ENCODE peak calls at places on chromosomes 4 and X, in four cellular contexts. W is right lobe of liver, N is breast epithelium, D is A549. Q is an unnamed sample.

GRCh38 chr4:88818650-88819470 is 121.2 kb upstream of the NAP1L5 start:
- DNase-seq in N (no peak), D (peak; percentile 10), W (peak; percentile 30), Q (peak; percentile 65)

GRCh38 chr4:168942985-168943384 is 67.1 kb downstream of the CBR4 start:
- DNase-seq in N (no peak), D (no peak), W (no peak), Q (no peak)

GRCh38 chr4:164188236-164188635 is 565.7 kb upstream of the SMIM31 start:
- DNase-seq in N (no peak), W (no peak), D (no peak), Q (no peak)

GRCh38 chrX:78321809-78322208 is 5.6 kb downstream of the CYSLTR1 start:
- DNase-seq in D (no peak), W (no peak), N (no peak), Q (peak; percentile 72)

GRCh38 chr4:98092833-98093439 is 50.3 kb downstream of the STPG2 start:
- DNase-seq in W (no peak), N (no peak), D (no peak), Q (no peak)

GRCh38 chr4:88106205-88106604 is 52.2 kb downstream of the ABCG2 start:
- DNase-seq in W (no peak), N (no peak), D (no peak), Q (no peak)

GRCh38 chr4:102730968-102731533 is 29.7 kb downstream of the MANBA start:
- DNase-seq in W (no peak), N (no peak), D (no peak), Q (no peak)

GRCh38 chr4:147772459-147772969 is 40.6 kb downstream of the ARHGAP10 start:
- DNase-seq in D (no peak), W (no peak), N (no peak), Q (no peak)

GRCh38 chrX:24395775-24396174 is 35.3 kb downstream of the SUPT20HL1 start:
- DNase-seq in D (peak; percentile 57), W (no peak), N (peak; percentile 33), Q (peak; percentile 20)

GRCh38 chrX:24168807-24169206 is 19.3 kb downstream of the ZFX start:
- DNase-seq in N (no peak), W (no peak), D (no peak), Q (no peak)

GRCh38 chr4:77226939-77227705 is 70.1 kb downstream of the CCNG2 start:
- DNase-seq in D (no peak), W (no peak), N (no peak), Q (no peak)

GRCh38 chr4:110510955-110511544 is 35.1 kb downstream of the ENPEP start:
- DNase-seq in D (peak; percentile 11), W (no peak), N (no peak), Q (peak; percentile 53)

GRCh38 chr4:151690164-151690856 is 70.5 kb downstream of the GATB start:
- DNase-seq in D (no peak), N (no peak), W (no peak), Q (no peak)

GRCh38 chrX:68579810-68580209 is 67.7 kb upstream of the STARD8 start:
- DNase-seq in D (no peak), N (no peak), W (no peak), Q (no peak)

GRCh38 chrX:11537141-11537540 is 128.6 kb downstream of the ARHGAP6 start:
- DNase-seq in D (no peak), W (no peak), N (no peak), Q (no peak)

GRCh38 chrX:28273751-28274150 is 292.5 kb upstream of the DCAF8L1 start:
- DNase-seq in W (no peak), N (no peak), D (no peak), Q (no peak)

GRCh38 chrX:22691966-22692565 is 307.7 kb upstream of the DDX53 start:
- DNase-seq in W (no peak), N (no peak), D (no peak), Q (no peak)

GRCh38 chrX:106898462-106898861 is 4.7 kb downstream of the RIPPLY1 start:
- DNase-seq in D (peak; percentile 42), N (no peak), W (no peak), Q (peak; percentile 42)

GRCh38 chr4:174260099-174260498 is 23.4 kb downstream of the FBXO8 start:
- DNase-seq in D (peak; percentile 8), W (no peak), N (no peak), Q (no peak)

GRCh38 chr4:99885063-99885664 is 9.1 kb downstream of the LAMTOR3 start:
- DNase-seq in W (no peak), D (peak; percentile 3), N (no peak), Q (peak; percentile 59)

GRCh38 chrX:55056820-55057690 is 17.8 kb upstream of the PAGE2B start:
- DNase-seq in N (no peak), W (no peak), D (no peak), Q (peak; percentile 67)

GRCh38 chr4:124483043-124483906 is 229.3 kb downstream of the ANKRD50 start:
- DNase-seq in W (no peak), D (no peak), N (no peak), Q (no peak)

GRCh38 chr4:8015512-8015911 is 75.9 kb upstream of the AFAP1 start:
- DNase-seq in W (no peak), D (peak; percentile 46), N (no peak), Q (no peak)

GRCh38 chrX:25012433-25012735 is 3.4 kb downstream of the ARX start:
- DNase-seq in W (no peak), D (no peak), N (no peak), Q (no peak)

GRCh38 chrX:69387559-69388487 is 116.3 kb upstream of the NALF2 start:
- DNase-seq in N (no peak), W (peak; percentile 62), D (peak; percentile 43), Q (peak; percentile 6)

GRCh38 chr4:114807759-114808404 is 209.3 kb downstream of the UGT8 start:
- DNase-seq in W (no peak), N (no peak), D (peak; percentile 4), Q (peak; percentile 3)

GRCh38 chrX:34884693-34885277 is 57.8 kb upstream of the FAM47B start:
- DNase-seq in D (peak; percentile 33), N (no peak), W (no peak), Q (no peak)

GRCh38 chr4:86014599-86014998 is 345.3 kb downstream of the MAPK10 start:
- DNase-seq in W (no peak), D (no peak), N (no peak), Q (no peak)

GRCh38 chr4:158015241-158015640 is 157.6 kb downstream of the GASK1B start:
- DNase-seq in N (no peak), W (no peak), D (no peak), Q (no peak)

GRCh38 chr4:84583871-84584373 is 995 bp downstream of the CDS1 start:
- DNase-seq in D (peak; percentile 18), N (no peak), W (no peak), Q (no peak)

GRCh38 chr4:13988347-13989265 is 361.1 kb upstream of the BOD1L1 start:
- DNase-seq in W (no peak), D (peak; percentile 35), N (peak; percentile 18), Q (no peak)

GRCh38 chr4:48403358-48403757 is 62.0 kb downstream of the SLAIN2 start:
- DNase-seq in D (no peak), W (no peak), N (no peak), Q (no peak)

GRCh38 chrX:68808686-68809357 is 20.0 kb upstream of the EFNB1 start:
- DNase-seq in D (no peak), W (no peak), N (no peak), Q (no peak)

GRCh38 chr4:88255111-88255510 is 29.2 kb downstream of the PPM1K start:
- DNase-seq in W (no peak), N (no peak), D (no peak), Q (no peak)

GRCh38 chr4:159698336-159698735 is 595.5 kb downstream of the RAPGEF2 start:
- DNase-seq in W (no peak), D (no peak), N (no peak), Q (no peak)

GRCh38 chrX:17414839-17415238 is 39.8 kb downstream of the NHS start:
- DNase-seq in D (no peak), N (no peak), W (peak; percentile 19), Q (no peak)
- H3K4me1 ChIP-seq in D (peaks cover 68% of the 10 kb centered on the region), N (no peaks in the 10 kb centered on the region), W (no peaks in the 10 kb centered on the region), Q (no peaks in the 10 kb centered on the region)

GRCh38 chr4:87030124-87030523 is 95.3 kb downstream of the AFF1 start:
- DNase-seq in N (no peak), D (no peak), W (no peak), Q (no peak)
- H3K4me1 ChIP-seq in N (no peaks in the 10 kb centered on the region), D (peaks cover 70% of the 10 kb centered on the region), W (peaks cover 47% of the 10 kb centered on the region), Q (peaks cover 4% of the 10 kb centered on the region)

GRCh38 chrX:66014084-66014483 is 25.8 kb downstream of the VSIG4 start:
- DNase-seq in D (no peak), N (no peak), W (no peak), Q (no peak)

GRCh38 chrX:66015152-66015827 is 24.6 kb downstream of the VSIG4 start:
- DNase-seq in D (no peak), W (peak; percentile 32), N (no peak), Q (no peak)

GRCh38 chrX:66013195-66013816 is 26.6 kb downstream of the VSIG4 start:
- DNase-seq in W (no peak), N (no peak), D (no peak), Q (no peak)

GRCh38 chrX:66015906-66016689 is 23.8 kb downstream of the VSIG4 start:
- DNase-seq in D (no peak), N (no peak), W (no peak), Q (no peak)

DNA sequence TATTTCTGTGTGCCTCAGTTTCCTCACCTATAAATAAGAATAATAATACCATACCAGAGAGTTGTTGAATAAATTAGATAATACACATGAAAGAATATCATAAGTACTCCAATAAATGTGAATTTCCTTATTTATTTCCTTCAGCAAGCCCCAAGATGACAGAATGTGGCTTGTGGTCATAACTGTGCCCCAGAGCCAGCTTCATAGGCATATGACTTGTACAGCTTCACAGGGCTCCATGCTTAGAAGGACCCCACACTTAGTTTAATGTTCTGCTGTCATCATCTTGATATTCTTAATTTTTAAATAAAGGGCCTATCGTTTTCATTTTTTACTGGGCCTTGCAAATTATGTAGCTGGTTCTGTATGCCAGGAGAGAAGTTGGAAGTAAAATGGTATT is 25.3 kb downstream of the VSIG4 start:
- DNase-seq in W (no peak), N (no peak), D (no peak), Q (no peak)
- H3K4me1 ChIP-seq in W (no peaks in the 10 kb centered on the region), N (no peaks in the 10 kb centered on the region), D (no peaks in the 10 kb centered on the region), Q (peaks cover 33% of the 10 kb centered on the region)

GRCh38 chr4:36320130-36320902 is 38.9 kb downstream of the DTHD1 start:
- DNase-seq in D (no peak), N (no peak), W (no peak), Q (no peak)

GRCh38 chr4:36317731-36318130 is 36.3 kb downstream of the DTHD1 start:
- DNase-seq in N (no peak), W (no peak), D (no peak), Q (no peak)

GRCh38 chr4:36322921-36323354 is 41.5 kb downstream of the DTHD1 start:
- DNase-seq in D (no peak), N (no peak), W (no peak), Q (no peak)

GRCh38 chr4:36323801-36324419 is 42.5 kb downstream of the DTHD1 start:
- DNase-seq in D (no peak), W (no peak), N (no peak), Q (no peak)

DNA sequence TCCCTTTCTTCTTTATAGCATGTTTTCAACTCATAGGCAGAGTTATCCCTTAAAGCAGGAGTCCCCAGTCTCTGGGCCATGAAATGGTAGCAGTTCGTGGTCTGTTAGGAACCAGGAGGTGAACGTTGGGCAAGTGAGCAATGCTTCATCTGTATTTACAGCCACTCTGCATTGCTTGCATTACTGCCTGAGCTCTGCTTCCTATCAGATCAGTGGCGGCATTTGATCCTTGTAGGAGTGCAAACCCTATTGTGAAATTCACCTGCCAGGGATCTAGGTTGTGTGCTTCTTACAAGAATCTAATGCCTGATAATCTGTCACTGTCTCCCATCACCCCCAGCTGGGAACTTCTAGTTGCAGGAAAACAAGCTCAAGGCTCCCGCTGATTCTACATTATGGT is 39.8 kb downstream of the DTHD1 start:
- DNase-seq in D (no peak), W (no peak), N (no peak), Q (no peak)
- H3K4me1 ChIP-seq in D (no peaks in the 10 kb centered on the region), W (no peaks in the 10 kb centered on the region), N (no peaks in the 10 kb centered on the region), Q (peaks cover 24% of the 10 kb centered on the region)